ENCODE peak calls at places on chromosome 6, in eight cellular contexts. T is lower lobe of right lung, C is dorsolateral prefrontal cortex, X is mucosa of descending colon, H is RWPE1, J is transverse colon, E is Peyer's patch, I is GM13976. D is an unnamed sample.
A peak's percentile ranks its signal among the peaks of the same experiment; 100 is the strongest.

GRCh38 chr6:44808148-44808547 is 420.6 kb downstream of the CDC5L start:
- DNase-seq in J (no peak), C (no peak), E (no peak), I (no peak), T (no peak), H (no peak), X (no peak), D (no peak)

GRCh38 chr6:12576389-12576788 is 140.2 kb upstream of the PHACTR1 start:
- DNase-seq in X (no peak), I (no peak), C (no peak), T (no peak), H (peak; percentile 67), E (no peak), J (no peak), D (no peak)

GRCh38 chr6:137378100-137378390 is 116.1 kb downstream of the OLIG3 start:
- DNase-seq in I (no peak), C (no peak), E (no peak), X (no peak), T (no peak), H (no peak), J (no peak), D (no peak)

GRCh38 chr6:125363010-125363359 is 61.2 kb upstream of the HDDC2 start:
- DNase-seq in H (no peak), C (no peak), X (no peak), I (no peak), J (no peak), T (no peak), E (no peak), D (no peak)

GRCh38 chr6:44622555-44622954 is 235.0 kb downstream of the CDC5L start:
- DNase-seq in X (no peak), J (no peak), I (no peak), C (no peak), T (no peak), E (peak; percentile 3), H (no peak), D (no peak)

GRCh38 chr6:111210074-111210729 is 122.9 kb downstream of the SLC16A10 start:
- DNase-seq in I (peak; percentile 69), H (peak; percentile 64), J (no peak), T (no peak), C (peak; percentile 6), X (peak; percentile 63), E (no peak), D (peak; percentile 64)

GRCh38 chr6:28349892-28350737 is at the start of gene ZKSCAN3:
- DNase-seq in T (peak; percentile 93), X (peak; percentile 94), J (peak; percentile 91), I (peak; percentile 84), H (peak; percentile 81), E (peak; percentile 85), C (peak; percentile 89), D (peak; percentile 84)

GRCh38 chr6:151701820-151702562 is 105.5 kb upstream of the ESR1 start:
- DNase-seq in X (no peak), H (no peak), E (no peak), J (no peak), T (no peak), I (no peak), C (no peak), D (peak; percentile 21)

GRCh38 chr6:157753291-157753690 is 69.8 kb upstream of the SNX9 start:
- DNase-seq in T (no peak), E (no peak), H (no peak), X (no peak), I (no peak), J (no peak), C (no peak), D (no peak)

GRCh38 chr6:27777614-27778355 is 134.4 kb downstream of the OR2B2 start:
- DNase-seq in X (no peak), E (no peak), J (no peak), C (no peak), I (no peak), H (no peak), T (no peak), D (no peak)

GRCh38 chr6:55678330-55679224 is 99.6 kb upstream of the HMGCLL1 start:
- DNase-seq in E (no peak), C (no peak), X (no peak), I (no peak), T (no peak), J (no peak), H (no peak), D (no peak)

DNA sequence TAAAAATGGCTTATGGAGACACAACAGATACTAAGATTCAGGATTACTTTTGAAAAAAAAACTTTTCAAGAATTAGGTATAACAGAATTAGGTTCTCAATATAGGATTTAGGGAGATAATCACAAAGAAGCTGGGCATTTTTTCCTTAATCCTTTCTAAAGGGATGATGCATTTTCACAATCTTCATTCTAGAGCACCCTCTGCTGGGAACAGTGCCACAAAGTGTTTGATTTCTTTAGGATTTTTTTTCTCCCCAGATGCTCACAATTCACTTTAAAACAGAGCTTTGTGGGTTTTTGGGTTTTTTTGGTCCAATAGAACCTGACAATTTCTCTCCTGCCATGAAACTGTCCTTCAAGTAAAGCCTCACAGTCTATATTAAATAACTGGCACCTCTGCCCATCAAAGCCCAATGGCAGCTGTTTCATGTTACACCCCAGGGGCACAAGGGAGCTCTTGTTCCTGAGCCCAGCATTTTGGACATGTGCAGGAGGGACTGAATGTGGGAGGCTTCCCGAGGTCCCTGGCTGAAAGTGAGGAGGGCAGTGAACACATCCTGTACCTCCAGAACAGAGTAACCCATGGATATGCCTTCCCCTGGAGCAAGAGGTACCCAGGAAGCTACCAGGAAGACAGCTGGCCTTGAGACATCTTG is 39.7 kb downstream of the PREP start:
- DNase-seq in J (no peak), H (no peak), I (no peak), E (no peak), X (no peak), T (no peak), C (no peak), D (no peak)
- TF ChIP-seq CTCF in J (peak; percentile 17), H (peak; percentile 26), I (no peak), E (no peak), X (no peak), T (no peak), C (no peak), D (no peak)

DNA sequence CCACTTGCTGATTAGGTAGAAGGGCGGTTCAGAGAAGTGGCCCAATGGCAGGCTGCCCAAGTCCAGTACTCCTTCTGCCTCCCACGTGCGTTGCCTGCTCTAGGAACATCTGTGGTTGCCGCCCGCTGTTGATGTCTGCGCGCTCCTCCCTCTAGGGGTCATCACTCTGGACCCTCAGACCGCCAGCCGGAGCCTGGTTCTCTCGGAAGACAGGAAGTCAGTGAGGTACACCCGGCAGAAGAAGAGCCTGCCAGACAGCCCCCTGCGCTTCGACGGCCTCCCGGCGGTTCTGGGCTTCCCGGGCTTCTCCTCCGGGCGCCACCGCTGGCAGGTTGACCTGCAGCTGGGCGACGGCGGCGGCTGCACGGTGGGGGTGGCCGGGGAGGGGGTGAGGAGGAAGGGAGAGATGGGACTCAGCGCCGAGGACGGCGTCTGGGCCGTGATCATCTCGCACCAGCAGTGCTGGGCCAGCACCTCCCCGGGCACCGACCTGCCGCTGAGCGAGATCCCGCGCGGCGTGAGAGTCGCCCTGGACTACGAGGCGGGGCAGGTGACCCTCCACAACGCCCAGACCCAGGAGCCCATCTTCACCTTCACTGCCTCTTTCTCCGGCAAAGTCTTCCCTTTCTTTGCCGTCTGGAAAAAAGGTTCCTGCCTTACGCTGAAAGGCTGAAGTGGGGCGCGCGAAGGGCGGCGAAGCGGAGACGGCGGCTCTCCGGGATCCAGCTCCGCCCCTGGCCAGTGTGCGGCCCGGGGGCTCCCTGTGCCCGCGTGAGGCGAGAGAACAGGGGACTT is 8.5 kb downstream of the TRIM15 start:
- DNase-seq in I (no peak), E (no peak), H (no peak), X (no peak), T (peak; percentile 65), J (no peak), C (no peak), D (no peak)
- TF ChIP-seq CTCF in I (no peak), E (no peak), H (no peak), X (no peak), T (no peak), J (no peak), C (no peak), D (no peak)

GRCh38 chr6:150079604-150080003 is 10.7 kb upstream of the ULBP3 start:
- DNase-seq in J (no peak), E (no peak), H (no peak), X (no peak), I (no peak), T (no peak), C (no peak), D (no peak)

GRCh38 chr6:150078788-150079187 is 9.9 kb upstream of the ULBP3 start:
- DNase-seq in I (no peak), J (peak; percentile 53), H (no peak), X (peak; percentile 53), C (no peak), T (no peak), E (no peak), D (no peak)

GRCh38 chr6:150074651-150075416 is 5.9 kb upstream of the ULBP3 start:
- DNase-seq in H (no peak), T (no peak), X (no peak), I (no peak), C (no peak), J (no peak), E (no peak), D (no peak)

GRCh38 chr6:150072201-150072600 is 3.3 kb upstream of the ULBP3 start:
- DNase-seq in T (peak; percentile 92), E (peak; percentile 92), I (no peak), J (peak; percentile 94), H (peak; percentile 70), C (no peak), X (peak; percentile 91), D (no peak)

GRCh38 chr6:150076196-150076893 is 7.4 kb upstream of the ULBP3 start:
- DNase-seq in T (no peak), I (no peak), J (no peak), H (no peak), E (no peak), X (no peak), C (no peak), D (no peak)
- TF ChIP-seq CTCF in T (no peak), I (no peak), J (no peak), H (no peak), E (no peak), X (no peak), C (no peak), D (no peak)

DNA sequence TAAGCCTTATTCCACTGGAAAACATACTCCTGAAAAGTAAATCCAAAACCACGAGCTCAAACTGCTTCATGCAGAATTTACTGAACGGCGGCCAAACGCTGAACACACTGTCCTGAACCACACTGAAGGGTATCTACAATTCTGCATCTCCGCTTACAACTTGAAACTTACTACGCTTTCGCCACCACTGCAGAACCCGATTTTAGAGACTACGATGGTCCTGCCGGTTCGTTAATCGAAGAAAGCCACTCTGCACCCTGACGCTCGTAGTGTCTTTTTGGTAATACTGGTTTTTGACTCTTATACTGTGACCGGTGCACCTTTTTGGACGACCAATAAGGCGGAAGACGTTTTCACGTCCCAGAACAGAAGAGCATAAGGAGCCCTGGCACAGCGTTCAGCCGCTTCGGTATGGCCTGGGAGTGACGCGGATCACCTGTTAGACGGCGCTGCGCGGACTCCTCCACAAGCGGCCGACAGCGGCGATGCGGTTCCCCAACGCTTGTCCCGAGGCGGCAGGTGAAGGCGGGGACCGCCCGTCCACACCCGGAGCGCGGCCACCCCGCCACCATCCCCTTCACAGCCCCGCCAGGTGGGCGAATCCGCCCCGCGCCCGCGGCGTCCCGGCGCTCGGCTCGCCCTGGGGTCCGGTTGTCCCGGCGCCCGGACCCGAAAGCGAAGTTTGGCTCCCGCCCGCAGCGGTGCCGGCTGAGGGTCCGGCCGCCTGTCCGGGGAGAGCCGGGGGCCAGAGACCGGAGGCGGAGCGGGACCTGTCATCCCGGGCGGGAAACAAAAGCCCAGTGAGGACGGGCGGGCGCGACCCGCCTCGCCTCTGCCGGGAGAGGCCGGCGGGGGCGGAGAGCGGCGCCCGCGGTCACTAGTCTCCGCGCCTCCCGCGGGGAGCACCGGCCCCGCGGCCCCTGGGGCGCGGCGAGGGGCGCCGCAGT is 784 bp downstream of the FKBP5 start:
- DNase-seq in H (no peak), T (peak; percentile 83), J (peak; percentile 74), X (peak; percentile 76), E (peak; percentile 77), C (no peak), I (peak; percentile 61), D (peak; percentile 70)
- TF ChIP-seq CTCF in H (no peak), T (no peak), J (no peak), X (no peak), E (no peak), C (no peak), I (no peak), D (no peak)